ENCODE peak calls at places on chromosomes 11 and 22, in nine cellular contexts. J is HCT116; A is left ventricle myocardium inferior; N is body of pancreas; C is bronchial epithelial cell; X is LNCaP clone FGC; H is psoas muscle; P is CD8-positive, alpha-beta T cell; T is BJ. Q is an unnamed sample.

GRCh38 chr11:64583296-64584262 is 7.4 kb upstream of the SLC22A12 start:
- DNase-seq in C (no peak), J (no peak), H (no peak), N (no peak), X (no peak), A (no peak), T (no peak), P (no peak), Q (no peak)

GRCh38 chr11:118902336-118903203 is 18.9 kb downstream of the CXCR5 start:
- DNase-seq in T (no peak), J (no peak), N (no peak), H (no peak), A (no peak), C (no peak), P (no peak), X (no peak), Q (no peak)

GRCh38 chr11:100203789-100204188 is 483.3 kb upstream of the ARHGAP42 start:
- DNase-seq in C (peak), J (no peak), N (no peak), X (peak), A (no peak), H (no peak), T (no peak), P (no peak), Q (no peak)

GRCh38 chr11:70191495-70192140 is 11.5 kb upstream of the FADD start:
- DNase-seq in T (no peak), N (peak), X (no peak), P (no peak), C (peak), A (peak), J (peak), H (peak), Q (peak)

GRCh38 chr11:8775341-8776133 is 92.9 kb downstream of the RPL27A start:
- DNase-seq in T (no peak), C (no peak), J (no peak), X (no peak), N (peak), A (no peak), P (no peak), H (no peak), Q (no peak)

GRCh38 chr11:14520086-14520901 is at the start of gene PSMA1:
- DNase-seq in C (peak), A (peak), T (peak), X (peak), N (peak), H (peak), J (peak), P (peak), Q (peak)

GRCh38 chr11:65182258-65183170 is 786 bp downstream of the CAPN1 start:
- DNase-seq in H (no peak), T (no peak), X (no peak), A (peak), P (no peak), J (peak), C (peak), N (peak), Q (no peak)

GRCh38 chr11:23359297-23359696 is 499.0 kb upstream of the CCDC179 start:
- DNase-seq in T (peak), H (no peak), P (no peak), A (no peak), J (no peak), C (peak), N (peak), X (no peak), Q (no peak)

GRCh38 chr22:44202261-44202789 is 21.6 kb downstream of the PARVG start:
- DNase-seq in J (no peak), T (peak), A (no peak), C (no peak), N (no peak), H (no peak), X (no peak), P (no peak), Q (no peak)

GRCh38 chr11:10674991-10675440 is 18.5 kb downstream of the IRAG1 start:
- DNase-seq in P (no peak), A (peak), C (no peak), X (no peak), H (peak), T (no peak), J (no peak), N (no peak), Q (no peak)

GRCh38 chr22:24424001-24424900 is 3.1 kb upstream of the ADORA2A start:
- DNase-seq in N (no peak), H (no peak), P (peak), J (no peak), A (no peak), T (no peak), C (no peak), X (no peak), Q (peak)

GRCh38 chr22:41479671-41480396 is 10.9 kb downstream of the ACO2 start:
- DNase-seq in A (no peak), T (no peak), N (no peak), C (no peak), J (no peak), H (no peak), P (no peak), X (no peak), Q (no peak)

GRCh38 chr11:92812841-92813240 is 156.6 kb upstream of the MTNR1B start:
- DNase-seq in T (no peak), A (no peak), N (no peak), P (no peak), J (no peak), X (no peak), H (no peak), C (no peak), Q (no peak)

GRCh38 chr11:8719260-8720190 is 36.9 kb downstream of the RPL27A start:
- DNase-seq in H (peak), A (peak), N (peak), T (peak), J (peak), P (no peak), X (no peak), C (peak), Q (no peak)

GRCh38 chr22:29587938-29588699 is 7.2 kb upstream of the NIPSNAP1 start:
- DNase-seq in C (peak), H (no peak), T (peak), J (no peak), P (no peak), X (no peak), A (no peak), N (no peak), Q (no peak)

GRCh38 chr22:30731658-30732057 is 37.0 kb downstream of the OSBP2 start:
- DNase-seq in J (no peak), N (no peak), C (no peak), A (no peak), X (no peak), H (no peak), P (no peak), T (no peak), Q (no peak)

GRCh38 chr22:31603574-31603973 is 58.4 kb downstream of the PISD start:
- DNase-seq in T (no peak), X (no peak), J (no peak), P (no peak), H (no peak), N (no peak), A (no peak), C (no peak), Q (no peak)

GRCh38 chr11:94183886-94184264 is 55.2 kb downstream of the PANX1 start:
- DNase-seq in J (peak), C (peak), P (no peak), T (no peak), N (peak), H (no peak), A (peak), X (peak), Q (peak)
- H3K4me3 ChIP-seq in J (no peak), C (no peak), P (no peak), T (no peak), N (no peak), H (no peak), A (no peak), X (peak), Q (no peak)

GRCh38 chr11:94800394-94800793 is 32.2 kb downstream of the AMOTL1 start:
- DNase-seq in A (no peak), H (no peak), J (no peak), X (peak), C (no peak), N (peak), T (peak), P (no peak), Q (no peak)
- TF ChIP-seq CTCF in A (no peak), H (no peak), J (no peak), X (no peak), C (no peak), N (no peak), T (no peak), P (no peak), Q (no peak)

GRCh38 chr11:17719940-17720795 is 797 bp downstream of the MYOD1 start:
- DNase-seq in C (no peak), X (no peak), N (no peak), T (no peak), J (no peak), H (no peak), P (no peak), A (no peak), Q (no peak)
- H3K4me3 ChIP-seq in C (no peak), X (no peak), N (no peak), T (no peak), J (no peak), H (peak), P (no peak), A (peak), Q (no peak)

GRCh38 chr11:123560001-123560400 is 94.4 kb downstream of the SCN3B start:
- DNase-seq in A (peak), C (peak), T (peak), H (peak), X (no peak), J (no peak), N (peak), P (peak), Q (peak)

GRCh38 chr11:123561046-123561781 is 93.2 kb downstream of the SCN3B start:
- DNase-seq in T (no peak), C (peak), H (peak), X (no peak), P (no peak), N (peak), J (no peak), A (peak), Q (no peak)

GRCh38 chr11:123558536-123559315 is 95.7 kb downstream of the SCN3B start:
- DNase-seq in N (no peak), H (no peak), X (no peak), J (no peak), C (no peak), P (no peak), T (no peak), A (no peak), Q (no peak)

GRCh38 chr11:123562166-123562565 is 92.3 kb downstream of the SCN3B start:
- DNase-seq in C (no peak), A (no peak), X (peak), H (no peak), T (no peak), J (no peak), P (no peak), N (peak), Q (no peak)

GRCh38 chr11:123559418-123559817 is 95.0 kb downstream of the SCN3B start:
- DNase-seq in T (no peak), P (no peak), J (no peak), X (no peak), N (no peak), A (no peak), C (no peak), H (no peak), Q (no peak)
- TF ChIP-seq CTCF in T (peak), P (no peak), J (no peak), X (no peak), N (no peak), A (no peak), C (peak), H (no peak), Q (no peak)

DNA sequence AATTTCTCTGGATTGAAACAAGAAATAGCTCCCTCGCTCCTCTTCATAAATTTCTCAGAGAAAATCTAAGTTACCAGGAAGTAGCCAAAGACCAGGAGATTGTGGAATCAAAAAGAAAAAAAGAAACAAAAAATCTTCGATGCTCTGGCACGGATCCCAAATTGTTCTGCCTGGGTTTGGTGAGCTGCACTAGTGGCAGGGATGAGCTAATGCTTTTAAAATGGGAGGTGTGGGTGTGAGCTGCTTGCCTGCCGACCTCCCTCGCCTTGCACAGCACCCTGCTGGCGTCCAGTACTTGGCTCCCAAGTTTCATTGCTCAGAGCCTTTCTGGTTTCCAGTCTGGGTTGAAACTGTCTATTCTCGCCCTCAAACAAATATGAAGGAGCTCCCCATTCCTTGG is 2.5 kb downstream of the TIMP3 start:
- DNase-seq in C (no peak), N (no peak), T (no peak), A (no peak), X (no peak), P (no peak), J (no peak), H (no peak), Q (no peak)
- H3K4me3 ChIP-seq in C (no peak), N (no peak), T (peak), A (peak), X (no peak), P (no peak), J (no peak), H (peak), Q (no peak)

GRCh38 chr11:44608654-44609027 is 43.2 kb downstream of the CD82 start:
- DNase-seq in P (no peak), A (no peak), T (no peak), H (no peak), C (no peak), X (no peak), J (no peak), N (no peak), Q (peak)
- TF ChIP-seq CTCF in P (no peak), A (no peak), T (no peak), H (no peak), C (no peak), X (no peak), J (no peak), N (no peak), Q (no peak)

GRCh38 chr11:124896071-124896750 is 1.5 kb downstream of the ROBO4 start:
- DNase-seq in H (no peak), P (no peak), J (no peak), N (no peak), C (no peak), X (no peak), A (no peak), T (no peak), Q (no peak)
- H3K4me3 ChIP-seq in H (peak), P (no peak), J (no peak), N (no peak), C (no peak), X (no peak), A (peak), T (no peak), Q (no peak)

Q was measured in GM06990.